ENCODE peak calls at places on chromosomes 3 and 15, in six cellular contexts. M is Calu3; T is ELR; W is HuH-7; F is T-helper 2 cell treated with Interferon-gamma antibody and Interleukin-4, amounts not matched to agents 5 μg/mL and 100 μg/mL, for 36 hours; S is GM10248. R is an unnamed sample.

GRCh38 chr3:30544811-30545210 is 61.6 kb upstream of the TGFBR2 start:
- DNase-seq in M (no peak), T (peak; percentile 95), W (no peak), F (no peak), S (no peak), R (no peak)

GRCh38 chr3:151816091-151816604 is 2.2 kb downstream of the AADAC start:
- DNase-seq in M (peak; percentile 52), T (peak; percentile 80), W (peak; percentile 27), F (no peak), S (no peak), R (no peak)

GRCh38 chr3:36147934-36148333 is 232.4 kb upstream of the STAC start:
- DNase-seq in M (no peak), T (no peak), W (no peak), F (no peak), S (no peak), R (no peak)

GRCh38 chr3:18438586-18438985 is 13.4 kb upstream of the SATB1 start:
- DNase-seq in M (no peak), T (no peak), W (no peak), F (peak; percentile 74), S (no peak), R (no peak)

GRCh38 chr15:44584162-44584749 is 47.3 kb downstream of the EIF3J start:
- DNase-seq in M (peak; percentile 56), T (peak; percentile 53), W (peak; percentile 28), F (peak; percentile 37), S (peak; percentile 37), R (no peak)

GRCh38 chr3:11662392-11662990 is 18.8 kb upstream of the VGLL4 start:
- DNase-seq in M (no peak), T (peak; percentile 66), W (no peak), F (no peak), S (no peak), R (no peak)

GRCh38 chr3:9676780-9677179 is 26.9 kb upstream of the CPNE9 start:
- DNase-seq in M (no peak), T (peak; percentile 37), W (no peak), F (no peak), S (no peak), R (no peak)

GRCh38 chr15:86213420-86213819 is 133.7 kb downstream of the AGBL1 start:
- DNase-seq in M (no peak), T (no peak), W (no peak), F (no peak), S (no peak), R (no peak)

GRCh38 chr15:67548862-67549651 is 6.6 kb downstream of the MAP2K5 start:
- DNase-seq in M (no peak), T (no peak), W (no peak), F (no peak), S (no peak), R (no peak)

GRCh38 chr3:32392530-32393302 is 1.1 kb downstream of the CMTM7 start:
- DNase-seq in M (no peak), T (peak; percentile 79), W (peak; percentile 56), F (peak; percentile 36), S (peak; percentile 29), R (peak; percentile 42)

GRCh38 chr15:51775967-51776816 is 24.8 kb downstream of the TMOD2 start:
- DNase-seq in M (peak; percentile 67), T (peak; percentile 63), W (peak; percentile 54), F (peak; percentile 10), S (peak; percentile 56), R (peak; percentile 58)

GRCh38 chr3:123880998-123881561 is 3.1 kb downstream of the MYLK start:
- DNase-seq in M (peak; percentile 42), T (peak; percentile 73), W (peak; percentile 60), F (no peak), S (no peak), R (no peak)

GRCh38 chr3:189419022-189419421 is 212.2 kb upstream of the TP63 start:
- DNase-seq in M (no peak), T (no peak), W (no peak), F (no peak), S (no peak), R (no peak)

GRCh38 chr3:39104961-39105686 is 2.3 kb downstream of the GORASP1 start:
- DNase-seq in M (peak; percentile 37), T (no peak), W (no peak), F (no peak), S (no peak), R (no peak)

GRCh38 chr15:70188286-70188685 is 90.6 kb upstream of the TLE3 start:
- DNase-seq in M (no peak), T (no peak), W (no peak), F (no peak), S (no peak), R (no peak)

GRCh38 chr3:50068134-50068533 is 20.6 kb upstream of the RBM5 start:
- DNase-seq in M (no peak), T (peak; percentile 70), W (no peak), F (no peak), S (no peak), R (no peak)

GRCh38 chr3:194661374-194661773 is 10.6 kb downstream of the LSG1 start:
- DNase-seq in M (no peak), T (no peak), W (no peak), F (no peak), S (no peak), R (no peak)

GRCh38 chr3:150391200-150391599 is 16.9 kb upstream of the TSC22D2 start:
- DNase-seq in M (no peak), T (peak; percentile 85), W (no peak), F (no peak), S (no peak), R (no peak)

GRCh38 chr3:89699771-89700170 is 592.4 kb downstream of the EPHA3 start:
- DNase-seq in M (peak; percentile 52), T (no peak), W (no peak), F (no peak), S (no peak), R (no peak)

GRCh38 chr15:85541744-85542143 is 161.3 kb downstream of the AKAP13 start:
- DNase-seq in M (no peak), T (no peak), W (no peak), F (peak; percentile 41), S (peak; percentile 41), R (peak; percentile 22)

GRCh38 chr3:49611714-49612113 is 57.4 kb downstream of the BSN start:
- DNase-seq in M (no peak), T (no peak), W (no peak), F (no peak), S (no peak), R (no peak)